ENCODE peak calls at places on chromosomes 7 and 10, in seven cellular contexts. X is stomach; Q is lower leg skin; P is T-helper 17 cell; S is caudate nucleus; A is CD8-positive, alpha-beta memory T cell; U is DMS153. T is an unnamed sample.

GRCh38 chr7:113083132-113083833 is 3.3 kb downstream of the GPR85 start:
- DNase-seq in X (no peak), Q (no peak), P (no peak), S (no peak), A (no peak), U (no peak), T (no peak)

GRCh38 chr10:17235136-17235535 is 7.1 kb downstream of the VIM start:
- DNase-seq in X (no peak), Q (no peak), P (no peak), S (no peak), A (no peak), U (no peak), T (no peak)

GRCh38 chr10:44821290-44821689 is 89.8 kb upstream of the TMEM72 start:
- DNase-seq in X (no peak), Q (no peak), P (no peak), S (no peak), A (no peak), U (no peak), T (no peak)

GRCh38 chr10:109027534-109028185 is 895.7 kb downstream of the XPNPEP1 start:
- DNase-seq in X (no peak), Q (no peak), P (no peak), S (no peak), A (no peak), U (no peak), T (no peak)

GRCh38 chr7:34133983-34134782 is 228.8 kb downstream of the BMPER start:
- DNase-seq in X (peak), Q (peak), P (no peak), S (no peak), A (no peak), U (peak), T (peak)

GRCh38 chr7:36280840-36281812 is 108.5 kb upstream of the ANLN start:
- DNase-seq in X (peak), Q (peak), P (no peak), S (peak), A (no peak), U (peak), T (peak)

GRCh38 chr7:6162331-6162620 is 110.1 kb downstream of the CYTH3 start:
- DNase-seq in X (no peak), Q (no peak), P (no peak), S (no peak), A (no peak), U (no peak), T (peak)

GRCh38 chr7:17144313-17144712 is 154.1 kb upstream of the AHR start:
- DNase-seq in X (no peak), Q (no peak), P (peak), S (no peak), A (peak), U (no peak), T (no peak)

GRCh38 chr7:140485463-140486265 is 6.4 kb upstream of the MKRN1 start:
- DNase-seq in X (no peak), Q (no peak), P (no peak), S (no peak), A (no peak), U (no peak), T (no peak)

GRCh38 chr7:31384461-31384860 is 43.9 kb upstream of the NEUROD6 start:
- DNase-seq in X (no peak), Q (no peak), P (no peak), S (no peak), A (no peak), U (no peak), T (no peak)

GRCh38 chr7:101993311-101993710 is 175.9 kb downstream of the CUX1 start:
- DNase-seq in X (no peak), Q (no peak), P (no peak), S (no peak), A (no peak), U (no peak), T (no peak)

GRCh38 chr10:63464402-63465292 is 1.1 kb downstream of the JMJD1C start:
- DNase-seq in X (no peak), Q (no peak), P (no peak), S (peak), A (no peak), U (no peak), T (no peak)

GRCh38 chr7:28207486-28208158 is 27.0 kb upstream of the JAZF1 start:
- DNase-seq in X (no peak), Q (no peak), P (no peak), S (no peak), A (no peak), U (no peak), T (no peak)

GRCh38 chr10:91805110-91805825 is 7.0 kb downstream of the TNKS2 start:
- DNase-seq in X (no peak), Q (no peak), P (no peak), S (no peak), A (no peak), U (no peak), T (no peak)

GRCh38 chr7:46834921-46835320 is 747.0 kb downstream of the TNS3 start:
- DNase-seq in X (no peak), Q (no peak), P (no peak), S (no peak), A (no peak), U (no peak), T (no peak)

GRCh38 chr10:22978287-22978686 is 50.4 kb downstream of the ARMC3 start:
- DNase-seq in X (no peak), Q (no peak), P (no peak), S (no peak), A (no peak), U (no peak), T (no peak)

GRCh38 chr10:132371641-132372081 is 25.3 kb upstream of the PWWP2B start:
- DNase-seq in X (no peak), Q (no peak), P (no peak), S (no peak), A (peak), U (no peak), T (no peak)

GRCh38 chr7:54259185-54259584 is 283.0 kb upstream of the VSTM2A start:
- DNase-seq in X (no peak), Q (no peak), P (no peak), S (no peak), A (no peak), U (no peak), T (no peak)

GRCh38 chr10:89785095-89785494 is 83.7 kb downstream of the KIF20B start:
- DNase-seq in X (no peak), Q (no peak), P (no peak), S (no peak), A (no peak), U (no peak), T (no peak)

GRCh38 chr10:44674536-44674935 is 236.6 kb upstream of the TMEM72 start:
- DNase-seq in X (no peak), Q (no peak), P (no peak), S (no peak), A (no peak), U (no peak), T (peak)

GRCh38 chr7:87155788-87156187 is 3.5 kb downstream of the DMTF1 start:
- DNase-seq in X (no peak), Q (no peak), P (no peak), S (no peak), A (no peak), U (no peak), T (no peak)

GRCh38 chr7:72334733-72335132 is 77.4 kb downstream of the CALN1 start:
- DNase-seq in X (no peak), Q (no peak), P (no peak), S (no peak), A (no peak), U (no peak), T (no peak)